ENCODE peak calls at places on chromosomes 1 and 21, in six cellular contexts. One of them, this sample, is unnamed.

GRCh38 chr1:173406783-173407230 is 70.3 kb upstream of the PRDX6 start:
- DNase-seq in HCT116: no peak
- DNase-seq in A549: no peak
- DNase-seq in pancreas: no peak
- DNase-seq in esophagus squamous epithelium: no peak
- DNase-seq in body of pancreas: no peak
- DNase-seq in this sample: no peak

GRCh38 chr1:204587621-204588020 is 71.4 kb downstream of the MDM4 start:
- DNase-seq in HCT116: no peak
- DNase-seq in A549: no peak
- DNase-seq in pancreas: no peak
- DNase-seq in esophagus squamous epithelium: no peak
- DNase-seq in body of pancreas: no peak
- DNase-seq in this sample: no peak

GRCh38 chr1:44354268-44354839 is 703 bp downstream of the ERI3 start:
- DNase-seq in HCT116: no peak
- DNase-seq in A549: no peak
- DNase-seq in pancreas: no peak
- DNase-seq in esophagus squamous epithelium: no peak
- DNase-seq in body of pancreas: no peak
- DNase-seq in this sample: no peak

GRCh38 chr1:218624051-218624450 is 278.9 kb downstream of the TGFB2 start:
- DNase-seq in HCT116: no peak
- DNase-seq in A549: no peak
- DNase-seq in pancreas: no peak
- DNase-seq in esophagus squamous epithelium: no peak
- DNase-seq in body of pancreas: no peak
- DNase-seq in this sample: no peak

GRCh38 chr1:70504176-70504820 is 93.2 kb downstream of the CTH start:
- DNase-seq in HCT116: no peak
- DNase-seq in A549: no peak
- DNase-seq in pancreas: no peak
- DNase-seq in esophagus squamous epithelium: no peak
- DNase-seq in body of pancreas: no peak
- DNase-seq in this sample: no peak

GRCh38 chr1:68571499-68571898 is 74.6 kb upstream of the DEPDC1 start:
- DNase-seq in HCT116: no peak
- DNase-seq in A549: no peak
- DNase-seq in pancreas: no peak
- DNase-seq in esophagus squamous epithelium: no peak
- DNase-seq in body of pancreas: no peak
- DNase-seq in this sample: no peak

GRCh38 chr1:16162163-16162822 is 6.4 kb upstream of the EPHA2 start:
- DNase-seq in HCT116: no peak
- DNase-seq in A549: no peak
- DNase-seq in pancreas: no peak
- DNase-seq in esophagus squamous epithelium: no peak
- DNase-seq in body of pancreas: no peak
- DNase-seq in this sample: no peak

GRCh38 chr1:15916417-15916816 is 59.5 kb downstream of the ZBTB17 start:
- DNase-seq in HCT116: no peak
- DNase-seq in A549: no peak
- DNase-seq in pancreas: no peak
- DNase-seq in esophagus squamous epithelium: no peak
- DNase-seq in body of pancreas: no peak
- DNase-seq in this sample: no peak

GRCh38 chr1:181438013-181438412 is 45.3 kb upstream of the CACNA1E start:
- DNase-seq in HCT116: no peak
- DNase-seq in A549: no peak
- DNase-seq in pancreas: no peak
- DNase-seq in esophagus squamous epithelium: no peak
- DNase-seq in body of pancreas: no peak
- DNase-seq in this sample: no peak

GRCh38 chr1:197868751-197869501 is 33.5 kb upstream of the C1orf53 start:
- DNase-seq in HCT116: peak; percentile 59
- DNase-seq in A549: peak; percentile 40
- DNase-seq in pancreas: no peak
- DNase-seq in esophagus squamous epithelium: no peak
- DNase-seq in body of pancreas: peak; percentile 46
- DNase-seq in this sample: no peak

GRCh38 chr1:181479137-181479745 is 4.1 kb upstream of the CACNA1E start:
- DNase-seq in HCT116: peak; percentile 59
- DNase-seq in A549: peak; percentile 67
- DNase-seq in pancreas: peak; percentile 36
- DNase-seq in esophagus squamous epithelium: no peak
- DNase-seq in body of pancreas: peak; percentile 48
- DNase-seq in this sample: peak; percentile 78

GRCh38 chr1:149884433-149885363 is 14.7 kb upstream of the BOLA1 start:
- DNase-seq in HCT116: peak; percentile 7
- DNase-seq in A549: no peak
- DNase-seq in pancreas: no peak
- DNase-seq in esophagus squamous epithelium: no peak
- DNase-seq in body of pancreas: no peak
- DNase-seq in this sample: peak; percentile 57

GRCh38 chr1:161792740-161793139 is 26.6 kb downstream of the ATF6 start:
- DNase-seq in HCT116: peak; percentile 49
- DNase-seq in A549: peak; percentile 51
- DNase-seq in pancreas: no peak
- DNase-seq in esophagus squamous epithelium: no peak
- DNase-seq in body of pancreas: no peak
- DNase-seq in this sample: no peak

GRCh38 chr1:63642901-63643300 is 49.7 kb downstream of the PGM1 start:
- DNase-seq in HCT116: no peak
- DNase-seq in A549: no peak
- DNase-seq in pancreas: no peak
- DNase-seq in esophagus squamous epithelium: no peak
- DNase-seq in body of pancreas: no peak
- DNase-seq in this sample: no peak

DNA sequence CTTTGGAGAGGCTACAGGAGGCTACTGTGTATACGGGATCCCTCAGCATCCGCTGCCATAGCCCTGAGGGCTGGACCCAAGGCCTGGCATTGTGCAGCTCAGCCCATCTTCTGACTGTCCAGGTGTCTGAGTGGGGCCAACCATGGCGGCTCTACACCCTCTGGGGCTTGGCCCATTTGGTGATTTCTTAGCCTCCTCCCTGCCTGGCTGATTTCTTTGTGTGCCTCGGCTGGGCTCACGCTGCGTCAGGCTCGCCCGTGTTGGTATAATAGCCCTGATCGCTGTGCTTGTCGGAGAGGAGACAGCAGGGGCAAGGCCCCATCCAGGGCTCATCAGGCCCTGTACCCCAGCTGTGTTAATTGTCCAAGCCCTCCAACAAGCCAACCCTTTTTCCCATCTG is 44.0 kb downstream of the NAV1 start:
- DNase-seq in HCT116: no peak
- DNase-seq in A549: no peak
- DNase-seq in pancreas: no peak
- DNase-seq in esophagus squamous epithelium: no peak
- DNase-seq in body of pancreas: no peak
- DNase-seq in this sample: peak; percentile 51
- H3K27ac ChIP-seq in HCT116: no peak overlapping the region
- H3K27ac ChIP-seq in A549: peak overlapping the region; percentile 23
- H3K27ac ChIP-seq in pancreas: no peak overlapping the region
- H3K27ac ChIP-seq in esophagus squamous epithelium: no peak overlapping the region
- H3K27ac ChIP-seq in body of pancreas: no peak overlapping the region
- H3K27ac ChIP-seq in this sample: no peak overlapping the region

DNA sequence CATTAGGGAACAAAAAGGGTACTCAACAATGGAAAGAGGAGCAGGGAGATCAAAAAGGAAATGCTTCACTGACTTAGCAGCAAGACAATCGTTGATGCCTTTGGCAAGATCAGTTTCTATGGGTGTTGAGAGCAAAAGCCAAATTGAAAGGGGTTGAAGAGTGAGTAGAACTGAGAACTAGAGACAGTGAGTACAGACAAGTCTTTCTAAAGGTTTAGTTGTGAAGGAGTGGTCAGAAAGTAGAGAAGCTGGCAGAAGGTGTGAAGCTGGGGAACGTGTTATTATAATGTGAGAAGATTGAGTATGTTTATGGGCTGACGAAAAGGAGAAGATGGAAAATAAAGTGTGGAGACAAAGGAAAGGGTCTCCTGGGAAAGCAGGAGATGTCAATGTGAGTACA is 221.2 kb upstream of the USP25 start:
- DNase-seq in HCT116: no peak
- DNase-seq in A549: no peak
- DNase-seq in pancreas: no peak
- DNase-seq in esophagus squamous epithelium: no peak
- DNase-seq in body of pancreas: no peak
- DNase-seq in this sample: no peak
- H3K9me3 ChIP-seq in HCT116: no peaks in the 10 kb centered on the region
- H3K9me3 ChIP-seq in A549: no peaks in the 10 kb centered on the region
- H3K9me3 ChIP-seq in pancreas: no peaks in the 10 kb centered on the region
- H3K9me3 ChIP-seq in esophagus squamous epithelium: no peaks in the 10 kb centered on the region
- H3K9me3 ChIP-seq in body of pancreas: no peaks in the 10 kb centered on the region
- H3K9me3 ChIP-seq in this sample: no peaks in the 10 kb centered on the region

DNA sequence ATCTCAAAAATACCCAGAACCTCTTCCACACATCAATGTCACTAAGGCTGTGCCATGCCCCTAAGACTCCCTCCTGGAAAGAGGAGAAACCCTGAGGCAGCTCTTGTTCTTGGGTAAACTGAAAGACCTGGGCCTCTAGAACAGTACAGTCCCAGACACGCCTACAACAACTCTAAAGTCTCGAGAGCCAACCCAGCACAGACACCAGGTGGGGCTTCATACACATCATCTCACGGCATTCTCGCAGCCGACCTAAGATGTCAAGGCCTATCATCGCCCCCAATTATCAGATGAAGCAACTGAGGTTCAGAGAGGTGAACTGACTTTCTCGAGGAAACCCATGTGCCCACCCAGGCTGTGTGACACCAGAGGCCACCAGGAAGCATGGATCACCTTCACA is 70.6 kb downstream of the MRPL37 start:
- DNase-seq in HCT116: no peak
- DNase-seq in A549: no peak
- DNase-seq in pancreas: no peak
- DNase-seq in esophagus squamous epithelium: no peak
- DNase-seq in body of pancreas: no peak
- DNase-seq in this sample: no peak
- H3K4me1 ChIP-seq in HCT116: peaks cover 7% of the 10 kb centered on the region
- H3K4me1 ChIP-seq in A549: no peaks in the 10 kb centered on the region
- H3K4me1 ChIP-seq in pancreas: peaks cover 20% of the 10 kb centered on the region
- H3K4me1 ChIP-seq in esophagus squamous epithelium: peaks cover 28% of the 10 kb centered on the region
- H3K4me1 ChIP-seq in body of pancreas: peaks cover 34% of the 10 kb centered on the region
- H3K4me1 ChIP-seq in this sample: peaks cover 14% of the 10 kb centered on the region

GRCh38 chr1:21635138-21635535 is 34.0 kb downstream of the RAP1GAP start:
- DNase-seq in HCT116: no peak
- DNase-seq in A549: no peak
- DNase-seq in pancreas: peak; percentile 31
- DNase-seq in esophagus squamous epithelium: no peak
- DNase-seq in body of pancreas: no peak
- DNase-seq in this sample: no peak

GRCh38 chr1:21631944-21632887 is 36.9 kb downstream of the RAP1GAP start:
- DNase-seq in HCT116: no peak
- DNase-seq in A549: no peak
- DNase-seq in pancreas: peak; percentile 57
- DNase-seq in esophagus squamous epithelium: no peak
- DNase-seq in body of pancreas: peak; percentile 45
- DNase-seq in this sample: no peak

GRCh38 chr1:21634481-21635137 is 34.5 kb downstream of the RAP1GAP start:
- DNase-seq in HCT116: no peak
- DNase-seq in A549: no peak
- DNase-seq in pancreas: peak; percentile 87
- DNase-seq in esophagus squamous epithelium: no peak
- DNase-seq in body of pancreas: peak; percentile 68
- DNase-seq in this sample: no peak

GRCh38 chr1:21633992-21634475 is 35.1 kb downstream of the RAP1GAP start:
- DNase-seq in HCT116: no peak
- DNase-seq in A549: no peak
- DNase-seq in pancreas: peak; percentile 78
- DNase-seq in esophagus squamous epithelium: no peak
- DNase-seq in body of pancreas: peak; percentile 67
- DNase-seq in this sample: no peak

DNA sequence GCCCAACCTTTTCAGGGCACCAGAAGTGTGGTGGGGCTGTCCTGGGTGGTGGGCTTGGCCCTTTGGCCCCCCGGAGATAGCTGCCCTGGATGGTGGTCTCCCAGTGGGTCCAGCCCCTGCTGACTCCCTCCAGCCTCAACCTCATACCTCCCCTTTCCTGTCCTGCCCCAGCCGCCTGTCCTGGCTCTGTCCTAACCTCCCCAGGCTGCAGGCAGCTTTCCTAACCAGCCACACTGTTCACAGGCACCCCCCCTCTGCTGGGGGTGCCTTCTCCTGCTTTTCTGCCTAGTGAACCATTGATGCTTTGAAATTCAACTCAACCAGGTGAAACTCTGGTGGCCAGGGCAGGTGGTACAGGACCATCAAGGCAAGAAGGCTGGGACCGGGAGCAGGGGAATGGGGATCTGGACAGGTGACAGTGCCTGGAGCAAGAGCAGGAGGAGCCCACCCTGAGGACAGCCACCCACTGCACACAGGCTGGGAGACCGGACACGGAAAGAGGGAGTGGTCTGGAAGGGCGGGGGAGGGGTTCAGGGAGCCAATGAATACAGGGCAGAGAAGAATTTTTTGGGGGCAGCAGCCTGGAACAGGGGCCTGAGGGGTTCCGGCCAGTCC is 35.9 kb downstream of the RAP1GAP start:
- DNase-seq in HCT116: no peak
- DNase-seq in A549: no peak
- DNase-seq in pancreas: peak; percentile 42
- DNase-seq in esophagus squamous epithelium: no peak
- DNase-seq in body of pancreas: no peak
- DNase-seq in this sample: no peak
- H3K27ac ChIP-seq in HCT116: no peak overlapping the region
- H3K27ac ChIP-seq in A549: peak overlapping the region; percentile 64
- H3K27ac ChIP-seq in pancreas: peak overlapping the region; percentile 85
- H3K27ac ChIP-seq in esophagus squamous epithelium: no peak overlapping the region
- H3K27ac ChIP-seq in body of pancreas: peak overlapping the region; percentile 86
- H3K27ac ChIP-seq in this sample: no peak overlapping the region

GRCh38 chr1:152657677-152658076 is 5.5 kb upstream of the LCE2D start:
- DNase-seq in HCT116: no peak
- DNase-seq in A549: no peak
- DNase-seq in pancreas: no peak
- DNase-seq in esophagus squamous epithelium: no peak
- DNase-seq in body of pancreas: no peak
- DNase-seq in this sample: no peak

GRCh38 chr1:152658649-152659048 is 4.5 kb upstream of the LCE2D start:
- DNase-seq in HCT116: no peak
- DNase-seq in A549: no peak
- DNase-seq in pancreas: no peak
- DNase-seq in esophagus squamous epithelium: no peak
- DNase-seq in body of pancreas: no peak
- DNase-seq in this sample: no peak

GRCh38 chr1:152667625-152668024 is 4.4 kb downstream of the LCE2D start:
- DNase-seq in HCT116: no peak
- DNase-seq in A549: no peak
- DNase-seq in pancreas: no peak
- DNase-seq in esophagus squamous epithelium: no peak
- DNase-seq in body of pancreas: no peak
- DNase-seq in this sample: no peak

DNA sequence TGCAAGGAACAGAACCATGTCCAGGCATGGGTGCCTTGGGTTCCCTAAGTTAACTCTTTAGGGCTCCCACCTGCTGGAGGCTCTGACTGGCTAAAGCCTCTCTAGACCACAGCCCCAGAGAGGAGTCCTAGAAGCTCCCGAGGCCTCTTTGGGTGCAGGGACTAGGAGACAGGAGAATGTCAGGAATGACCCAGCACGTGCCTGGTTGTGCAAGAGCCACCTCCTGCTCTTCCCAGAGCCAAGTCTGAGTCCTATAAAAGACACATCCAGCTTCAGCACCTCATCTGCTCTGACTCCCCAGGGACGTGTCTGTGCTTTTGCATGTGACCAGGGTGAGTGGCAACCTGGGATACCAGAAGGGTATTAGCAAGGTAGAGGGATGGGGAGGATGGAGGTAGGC is at the start of gene LCE2D:
- DNase-seq in HCT116: no peak
- DNase-seq in A549: no peak
- DNase-seq in pancreas: no peak
- DNase-seq in esophagus squamous epithelium: no peak
- DNase-seq in body of pancreas: no peak
- DNase-seq in this sample: no peak
- H3K9me3 ChIP-seq in HCT116: no peaks in the 10 kb centered on the region
- H3K9me3 ChIP-seq in A549: no peaks in the 10 kb centered on the region
- H3K9me3 ChIP-seq in pancreas: no peaks in the 10 kb centered on the region
- H3K9me3 ChIP-seq in esophagus squamous epithelium: no peaks in the 10 kb centered on the region
- H3K9me3 ChIP-seq in body of pancreas: no peaks in the 10 kb centered on the region
- H3K9me3 ChIP-seq in this sample: no peaks in the 10 kb centered on the region

This sample was measured in spleen.